ENCODE peak calls at places on chromosomes 16 and 17, in four cellular contexts. L, P, N and J are unnamed samples.

GRCh38 chr17:68861602-68862001 is 93.6 kb downstream of the ABCA8 start:
- DNase-seq in L (no peak), P (no peak), N (no peak), J (no peak)

GRCh38 chr16:4081577-4082021 is 34.6 kb downstream of the ADCY9 start:
- DNase-seq in N (no peak), L (no peak), P (no peak), J (peak; percentile 51)

GRCh38 chr16:48152226-48152625 is 3.6 kb downstream of the ABCC12 start:
- DNase-seq in N (no peak), L (no peak), P (no peak), J (no peak)

GRCh38 chr17:8124350-8125195 is 667 bp upstream of the HES7 start:
- DNase-seq in N (no peak), P (no peak), L (no peak), J (no peak)

GRCh38 chr17:66904760-66905637 is 59.5 kb upstream of the CACNG4 start:
- DNase-seq in N (peak; percentile 28), P (peak; percentile 22), L (no peak), J (peak; percentile 63)

GRCh38 chr16:89733792-89734191 is 12.5 kb downstream of the ZNF276 start:
- DNase-seq in P (no peak), L (no peak), N (no peak), J (no peak)

GRCh38 chr17:11668633-11669032 is 70.4 kb downstream of the DNAH9 start:
- DNase-seq in N (no peak), L (no peak), P (no peak), J (no peak)

GRCh38 chr17:51076821-51077220 is 43.8 kb downstream of the SPAG9 start:
- DNase-seq in N (no peak), P (no peak), L (no peak), J (no peak)

GRCh38 chr16:85472514-85472913 is 140.6 kb upstream of the GSE1 start:
- DNase-seq in L (no peak), N (no peak), P (no peak), J (no peak)

GRCh38 chr17:9928601-9929341 is 23.7 kb upstream of the RCVRN start:
- DNase-seq in N (no peak), P (peak; percentile 42), L (no peak), J (peak; percentile 44)